ENCODE peak calls at places on chromosomes 12 and 14, in four cellular contexts. One of them, this sample, is unnamed.

GRCh38 chr14:103207404-103208072 is 84.3 kb downstream of the TNFAIP2 start:
- DNase-seq in K562: no peak
- DNase-seq in HepG2: no peak
- DNase-seq in H1: no peak
- DNase-seq in this sample: no peak

GRCh38 chr12:119208626-119209061 is 29.9 kb downstream of the HSPB8 start:
- DNase-seq in H1: no peak
- DNase-seq in K562: no peak
- DNase-seq in HepG2: peak
- DNase-seq in this sample: no peak

GRCh38 chr12:121804417-121805111 is 755 bp downstream of the SETD1B start:
- DNase-seq in K562: no peak
- DNase-seq in HepG2: peak
- DNase-seq in H1: no peak
- DNase-seq in this sample: no peak

GRCh38 chr14:32900602-32901001 is 38.1 kb upstream of the NPAS3 start:
- DNase-seq in H1: no peak
- DNase-seq in K562: no peak
- DNase-seq in HepG2: no peak
- DNase-seq in this sample: no peak

GRCh38 chr12:67025543-67026114 is 243.5 kb upstream of the CAND1 start:
- DNase-seq in HepG2: peak
- DNase-seq in H1: peak
- DNase-seq in K562: peak
- DNase-seq in this sample: peak

GRCh38 chr12:121223283-121223946 is 13.5 kb downstream of the P2RX4 start:
- DNase-seq in HepG2: no peak
- DNase-seq in K562: no peak
- DNase-seq in H1: no peak
- DNase-seq in this sample: no peak

GRCh38 chr12:88684610-88685009 is 104.3 kb upstream of the KITLG start:
- DNase-seq in HepG2: no peak
- DNase-seq in H1: no peak
- DNase-seq in K562: no peak
- DNase-seq in this sample: no peak

GRCh38 chr14:71321556-71322315 is 414.5 kb downstream of the PCNX1 start:
- DNase-seq in H1: no peak
- DNase-seq in HepG2: peak
- DNase-seq in K562: no peak
- DNase-seq in this sample: no peak

GRCh38 chr12:132023658-132024057 is 73.9 kb downstream of the EP400 start:
- DNase-seq in H1: no peak
- DNase-seq in K562: no peak
- DNase-seq in HepG2: no peak
- DNase-seq in this sample: no peak

GRCh38 chr14:31243860-31244259 is 36.3 kb upstream of the HECTD1 start:
- DNase-seq in H1: no peak
- DNase-seq in K562: no peak
- DNase-seq in HepG2: no peak
- DNase-seq in this sample: no peak

GRCh38 chr14:59631237-59631636 is 54.6 kb upstream of the CCDC175 start:
- DNase-seq in K562: peak
- DNase-seq in H1: peak
- DNase-seq in HepG2: peak
- DNase-seq in this sample: no peak

DNA sequence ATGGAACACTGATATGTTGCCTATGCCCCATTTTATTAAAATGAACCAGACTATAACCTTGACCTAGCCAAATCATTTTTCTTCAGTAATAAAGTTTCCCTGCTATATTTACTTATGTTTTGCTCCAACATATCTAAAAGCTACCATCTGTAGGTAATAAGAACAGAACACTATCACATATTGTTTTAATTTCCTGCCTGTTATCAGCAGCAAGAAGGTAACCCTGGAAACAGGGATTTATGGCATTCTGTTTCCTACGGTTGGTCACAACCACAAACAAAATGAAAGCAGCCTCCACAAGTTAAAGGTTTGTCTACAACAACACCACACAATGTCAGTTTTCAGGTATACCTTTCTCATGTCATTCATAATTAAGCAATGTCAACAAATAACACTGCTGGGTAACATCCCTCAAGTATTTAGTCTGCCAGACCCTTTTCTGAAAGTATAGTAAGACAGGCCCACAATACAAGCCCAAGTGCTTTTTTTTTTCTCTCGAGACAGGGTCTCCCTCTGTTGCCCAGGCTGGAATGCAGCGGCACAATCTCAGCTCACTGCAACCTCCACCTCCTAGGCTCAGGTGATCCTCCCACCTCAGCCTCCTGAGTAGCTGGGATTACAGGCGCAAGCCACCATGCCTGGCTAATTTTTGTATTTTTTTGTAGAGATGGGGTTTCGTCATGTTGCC is 25.5 kb downstream of the GCH1 start:
- DNase-seq in HepG2: no peak
- DNase-seq in H1: no peak
- DNase-seq in K562: no peak
- DNase-seq in this sample: no peak
- TF ChIP-seq TAF1 in HepG2: no peak
- TF ChIP-seq TAF1 in H1: no peak
- TF ChIP-seq TAF1 in K562: no peak
- TF ChIP-seq TAF1 in this sample: no peak

GRCh38 chr12:52076811-52077210 is 2.7 kb upstream of the SMIM41 start:
- DNase-seq in HepG2: no peak
- DNase-seq in H1: no peak
- DNase-seq in K562: no peak
- DNase-seq in this sample: no peak

GRCh38 chr12:52075409-52075724 is 4.1 kb upstream of the SMIM41 start:
- DNase-seq in K562: no peak
- DNase-seq in HepG2: no peak
- DNase-seq in H1: no peak
- DNase-seq in this sample: no peak

GRCh38 chr12:52074006-52074405 is 4.2 kb downstream of the ATG101 start:
- DNase-seq in H1: no peak
- DNase-seq in HepG2: no peak
- DNase-seq in K562: no peak
- DNase-seq in this sample: no peak

GRCh38 chr12:52073531-52073950 is 3.8 kb downstream of the ATG101 start:
- DNase-seq in HepG2: no peak
- DNase-seq in H1: no peak
- DNase-seq in K562: no peak
- DNase-seq in this sample: no peak

DNA sequence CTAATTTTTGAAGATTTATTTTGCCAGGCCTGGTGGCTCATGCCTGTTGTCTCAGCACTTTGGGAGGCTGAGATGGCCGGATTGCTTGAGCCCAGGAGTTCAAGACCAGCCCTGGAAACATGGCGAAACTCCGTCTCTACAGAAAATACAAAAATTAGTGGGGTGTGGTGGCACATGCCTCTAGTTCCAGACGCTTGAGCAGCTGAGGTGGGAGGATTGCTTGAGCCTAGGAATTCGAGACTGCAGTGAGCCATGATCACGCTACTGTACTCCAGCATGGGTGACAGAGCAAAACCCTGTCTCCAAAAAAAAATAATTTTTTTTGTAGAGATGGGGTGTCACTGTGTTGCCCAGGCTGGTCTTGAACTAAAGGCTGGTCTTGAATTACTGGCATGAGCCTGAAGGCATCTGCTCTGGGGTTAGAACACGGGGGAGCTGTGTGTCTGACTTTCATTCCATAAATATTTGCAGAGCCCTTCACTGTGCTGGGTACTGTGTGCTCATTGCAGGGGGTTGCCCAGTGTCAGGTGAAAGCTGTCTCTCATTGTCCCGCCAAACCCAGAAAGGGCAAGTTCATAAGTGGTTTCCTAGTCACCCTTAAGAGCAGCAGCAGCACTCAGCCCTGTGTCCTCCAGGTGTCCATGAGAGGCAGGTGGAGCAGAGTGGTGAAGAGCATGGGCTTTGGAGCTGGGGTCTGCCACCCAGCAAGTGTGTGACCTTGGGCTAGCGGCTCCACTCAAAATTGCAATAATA is 4.7 kb upstream of the SMIM41 start:
- DNase-seq in HepG2: no peak
- DNase-seq in K562: no peak
- DNase-seq in H1: no peak
- DNase-seq in this sample: no peak
- TF ChIP-seq TAF1 in HepG2: no peak
- TF ChIP-seq TAF1 in K562: no peak
- TF ChIP-seq TAF1 in H1: no peak
- TF ChIP-seq TAF1 in this sample: no peak

GRCh38 chr14:93972618-93973205 is 3.7 kb downstream of the ASB2 start:
- DNase-seq in H1: no peak
- DNase-seq in K562: no peak
- DNase-seq in HepG2: no peak
- DNase-seq in this sample: no peak
- TF ChIP-seq TAF1 in H1: no peak
- TF ChIP-seq TAF1 in K562: no peak
- TF ChIP-seq TAF1 in HepG2: no peak
- TF ChIP-seq TAF1 in this sample: no peak

GRCh38 chr14:61438497-61438859 is 117.1 kb downstream of the PRKCH start:
- DNase-seq in H1: no peak
- DNase-seq in K562: no peak
- DNase-seq in HepG2: no peak
- DNase-seq in this sample: no peak

GRCh38 chr14:61438860-61439765 is 117.7 kb downstream of the PRKCH start:
- DNase-seq in K562: no peak
- DNase-seq in H1: no peak
- DNase-seq in HepG2: peak
- DNase-seq in this sample: no peak

GRCh38 chr14:61439779-61440418 is 118.5 kb downstream of the PRKCH start:
- DNase-seq in H1: no peak
- DNase-seq in K562: no peak
- DNase-seq in HepG2: no peak
- DNase-seq in this sample: no peak

GRCh38 chr14:61443481-61443880 is 122.1 kb downstream of the PRKCH start:
- DNase-seq in HepG2: no peak
- DNase-seq in H1: no peak
- DNase-seq in K562: no peak
- DNase-seq in this sample: no peak

GRCh38 chr14:61444215-61444768 is 122.9 kb downstream of the PRKCH start:
- DNase-seq in HepG2: no peak
- DNase-seq in H1: no peak
- DNase-seq in K562: no peak
- DNase-seq in this sample: no peak
- TF ChIP-seq TAF1 in HepG2: no peak
- TF ChIP-seq TAF1 in H1: no peak
- TF ChIP-seq TAF1 in K562: no peak
- TF ChIP-seq TAF1 in this sample: no peak

GRCh38 chr12:27751386-27752047 is 28.5 kb upstream of the KLHL42 start:
- DNase-seq in H1: no peak
- DNase-seq in HepG2: no peak
- DNase-seq in K562: no peak
- DNase-seq in this sample: no peak
- TF ChIP-seq TAF1 in H1: no peak
- TF ChIP-seq TAF1 in HepG2: no peak
- TF ChIP-seq TAF1 in K562: no peak
- TF ChIP-seq TAF1 in this sample: no peak